ENCODE peak calls at places on chromosomes 6 and 20, in eight cellular contexts. N, G, X, K, W, I, L and Y are unnamed samples.

GRCh38 chr20:2753456-2754040 is 46.9 kb downstream of the CPXM1 start:
- DNase-seq in L (no peak), W (no peak), G (no peak), K (no peak), N (no peak), I (no peak), X (no peak), Y (no peak)

GRCh38 chr20:15100506-15101160 is 763.2 kb upstream of the FLRT3 start:
- DNase-seq in G (no peak), W (no peak), K (no peak), X (no peak), L (no peak), I (no peak), N (peak; percentile 10), Y (no peak)

GRCh38 chr20:20188647-20189046 is 136.3 kb downstream of the CFAP61 start:
- DNase-seq in G (no peak), N (no peak), X (no peak), W (no peak), I (no peak), L (no peak), K (no peak), Y (no peak)

GRCh38 chr6:145116591-145117178 is 618.6 kb downstream of the EPM2A start:
- DNase-seq in G (no peak), K (no peak), W (no peak), I (no peak), N (no peak), L (no peak), X (peak; percentile 33), Y (no peak)

GRCh38 chr20:25486377-25486776 is 78.9 kb downstream of the GINS1 start:
- DNase-seq in K (no peak), X (no peak), G (no peak), N (no peak), L (no peak), I (no peak), W (no peak), Y (no peak)

GRCh38 chr20:49552007-49552406 is 15.9 kb downstream of the PTGIS start:
- DNase-seq in I (no peak), X (no peak), G (no peak), K (no peak), L (no peak), N (no peak), W (no peak), Y (no peak)

GRCh38 chr20:258963-259362 is 1.4 kb downstream of the DEFB132 start:
- DNase-seq in L (no peak), N (no peak), G (no peak), I (no peak), W (peak; percentile 67), K (peak; percentile 31), X (peak; percentile 32), Y (no peak)

GRCh38 chr6:74507649-74508048 is 698.2 kb downstream of the COL12A1 start:
- DNase-seq in N (no peak), X (no peak), W (no peak), I (no peak), K (no peak), L (no peak), G (no peak), Y (no peak)

GRCh38 chr6:73129653-73130443 is 95.4 kb downstream of the KHDC1L start:
- DNase-seq in K (peak; percentile 93), X (peak; percentile 87), N (peak; percentile 34), L (peak; percentile 12), W (peak; percentile 53), G (peak; percentile 80), I (peak; percentile 42), Y (peak; percentile 26)

GRCh38 chr6:126440923-126441322 is 101.0 kb downstream of the CENPW start:
- DNase-seq in K (no peak), N (no peak), X (no peak), I (peak; percentile 9), L (no peak), W (no peak), G (no peak), Y (no peak)

GRCh38 chr6:4316867-4317400 is 181.6 kb upstream of the ECI2 start:
- DNase-seq in W (no peak), G (peak; percentile 10), L (no peak), N (peak; percentile 50), I (peak; percentile 18), K (no peak), X (peak; percentile 83), Y (no peak)

GRCh38 chr20:51026317-51026716 is 3.4 kb upstream of the KCNG1 start:
- DNase-seq in G (peak; percentile 23), L (no peak), K (no peak), X (no peak), N (no peak), I (no peak), W (no peak), Y (no peak)

GRCh38 chr6:54074591-54075195 is 36.5 kb upstream of the MLIP start:
- DNase-seq in X (no peak), I (no peak), L (no peak), G (no peak), K (peak; percentile 28), W (no peak), N (no peak), Y (no peak)

GRCh38 chr6:85111481-85112001 is 338.3 kb upstream of the NT5E start:
- DNase-seq in L (no peak), G (no peak), I (no peak), W (no peak), N (no peak), X (no peak), K (no peak), Y (no peak)

GRCh38 chr6:12291785-12292604 is 1.8 kb downstream of the EDN1 start:
- DNase-seq in W (peak; percentile 73), K (peak; percentile 64), I (peak; percentile 48), G (no peak), X (peak; percentile 50), N (no peak), L (no peak), Y (no peak)

GRCh38 chr20:46558511-46558959 is 8.1 kb upstream of the OCSTAMP start:
- DNase-seq in N (peak; percentile 79), L (no peak), W (peak; percentile 73), G (no peak), I (no peak), X (peak; percentile 89), K (no peak), Y (no peak)

GRCh38 chr6:148328876-148329567 is 13.6 kb upstream of the SASH1 start:
- DNase-seq in X (no peak), K (no peak), W (peak; percentile 35), N (no peak), L (no peak), I (no peak), G (no peak), Y (no peak)

GRCh38 chr6:168319279-168320051 is at the start of gene DACT2:
- DNase-seq in L (no peak), K (peak; percentile 67), G (peak; percentile 30), X (no peak), N (no peak), W (no peak), I (no peak), Y (no peak)

GRCh38 chr6:135128268-135128914 is 52.7 kb upstream of the MYB start:
- DNase-seq in N (no peak), G (no peak), X (no peak), W (no peak), L (no peak), I (peak; percentile 55), K (no peak), Y (peak; percentile 38)

GRCh38 chr20:62812181-62812906 is 4.5 kb upstream of the COL9A3 start:
- DNase-seq in X (no peak), K (no peak), N (no peak), I (no peak), L (no peak), W (no peak), G (no peak), Y (no peak)

GRCh38 chr6:21593927-21594421 is 423 bp downstream of the SOX4 start:
- DNase-seq in W (peak; percentile 25), L (no peak), I (no peak), X (no peak), G (peak; percentile 29), K (no peak), N (no peak), Y (no peak)

GRCh38 chr20:31975874-31976273 is 7.9 kb downstream of the XKR7 start:
- DNase-seq in L (no peak), X (no peak), I (no peak), G (no peak), N (no peak), K (no peak), W (no peak), Y (no peak)

GRCh38 chr6:148700047-148700712 is 46.6 kb upstream of the UST start:
- DNase-seq in L (no peak), N (no peak), I (no peak), X (no peak), G (no peak), W (no peak), K (no peak), Y (no peak)

DNA sequence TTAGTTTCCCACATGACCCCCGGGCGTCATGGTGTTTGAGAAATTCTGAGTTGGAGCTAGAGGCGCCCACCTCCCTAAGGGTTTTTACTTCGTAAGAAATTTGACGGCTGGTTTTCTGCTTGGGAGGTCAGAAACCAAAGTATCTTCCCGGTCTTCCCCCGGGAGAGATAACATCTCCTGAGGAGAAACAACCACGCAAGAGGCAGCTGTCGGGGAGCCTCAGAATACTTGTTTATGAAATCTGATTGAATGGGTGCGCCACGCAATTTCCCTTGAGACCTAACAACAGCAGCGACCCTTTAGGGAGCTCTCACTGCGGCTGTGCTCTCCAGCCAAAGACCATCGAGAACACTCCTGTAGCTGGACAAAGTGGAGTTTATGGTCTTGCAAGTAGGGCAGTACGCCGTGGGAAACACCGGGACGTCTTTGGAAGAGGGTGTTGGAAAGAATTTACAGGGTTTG is 588 bp upstream of the EIF2S2 start:
- DNase-seq in G (peak; percentile 22), K (peak; percentile 42), W (peak; percentile 48), L (no peak), I (no peak), X (no peak), N (no peak), Y (no peak)
- TF ChIP-seq CTCF in G (no peak), K (no peak), W (no peak), L (no peak), I (no peak), X (no peak), N (no peak), Y (no peak)

GRCh38 chr6:47897233-47897632 is 115.4 kb downstream of the OPN5 start:
- DNase-seq in I (no peak), X (no peak), K (no peak), L (no peak), N (no peak), G (no peak), W (no peak), Y (no peak)
- H3K4me3 ChIP-seq in I (no peak overlapping the region), X (no peak overlapping the region), K (no peak overlapping the region), L (no peak overlapping the region), N (no peak overlapping the region), G (no peak overlapping the region), W (no peak overlapping the region), Y (no peak overlapping the region)

GRCh38 chr20:38536310-38536709 is 44.7 kb upstream of the ADIG start:
- DNase-seq in K (no peak), N (no peak), X (peak; percentile 13), W (no peak), G (no peak), L (no peak), I (no peak), Y (no peak)
- TF ChIP-seq CTCF in K (no peak), N (no peak), X (no peak), W (no peak), G (no peak), L (peak; percentile 27), I (no peak), Y (no peak)

DNA sequence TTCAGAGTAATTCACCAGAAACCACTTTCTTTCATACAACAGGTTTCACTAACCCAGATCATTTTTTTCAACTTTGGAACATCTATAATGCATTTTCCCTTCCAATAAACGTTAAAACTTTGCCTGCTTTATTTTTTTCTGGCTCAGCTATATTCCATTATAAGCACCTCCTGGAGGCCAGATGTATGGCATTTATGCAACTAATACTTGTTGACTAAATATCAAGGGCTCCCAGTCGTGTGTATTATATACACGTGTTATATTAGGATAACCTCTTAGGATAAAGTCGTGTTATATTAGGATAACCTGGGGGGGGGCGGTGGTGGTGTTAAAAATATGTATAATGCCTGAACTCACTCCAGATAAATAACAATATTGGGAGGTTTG is 6.7 kb downstream of the OPN5 start:
- DNase-seq in G (no peak), L (no peak), W (no peak), K (no peak), I (no peak), N (no peak), X (no peak), Y (no peak)
- H3K4me3 ChIP-seq in G (no peak overlapping the region), L (no peak overlapping the region), W (no peak overlapping the region), K (peak overlapping the region; percentile 32), I (no peak overlapping the region), N (no peak overlapping the region), X (peak overlapping the region; percentile 27), Y (no peak overlapping the region)